ENCODE peak calls at places on chromosomes 12 and 14, in nine cellular contexts. T is fibroblast of the conjunctiva; O is stimulated activated CD4-positive, alpha-beta T cell treated with anti-CD3 and anti-CD28 coated beads, TNF-alpha, amount 100 ng/mL, for 1 hour; U is HCEC 1CT; B is mammary epithelial cell; N is T follicular helper cell; P is PC-3; K is lung; G is NCI-H748 treated with DMSO at 0.1 percent for 48 hours. C is an unnamed sample.
A peak's percentile ranks its signal among the peaks of the same experiment; 100 is the strongest.

GRCh38 chr12:71683633-71684032 is 2.2 kb upstream of the TMEM19 start:
- DNase-seq in T (no peak), O (no peak), U (no peak), B (no peak), N (no peak), P (no peak), K (no peak), G (no peak), C (no peak)

GRCh38 chr12:79662046-79662811 is 28.5 kb downstream of the PAWR start:
- DNase-seq in T (no peak), O (no peak), U (peak; percentile 15), B (no peak), N (no peak), P (no peak), K (no peak), G (no peak), C (no peak)

GRCh38 chr12:107145397-107145796 is 52.0 kb upstream of the CRY1 start:
- DNase-seq in T (no peak), O (no peak), U (no peak), B (peak; percentile 38), N (no peak), P (peak; percentile 82), K (no peak), G (no peak), C (no peak)

GRCh38 chr14:68364823-68365222 is 428.0 kb downstream of the ZFP36L1 start:
- DNase-seq in T (no peak), O (no peak), U (no peak), B (no peak), N (no peak), P (no peak), K (no peak), G (no peak), C (no peak)

GRCh38 chr14:74492413-74493342 is at the start of gene NPC2:
- DNase-seq in T (no peak), O (no peak), U (peak; percentile 21), B (no peak), N (no peak), P (peak; percentile 19), K (no peak), G (no peak), C (no peak)

GRCh38 chr12:29517265-29517664 is 19.8 kb upstream of the OVCH1 start:
- DNase-seq in T (no peak), O (no peak), U (no peak), B (no peak), N (no peak), P (peak; percentile 62), K (no peak), G (no peak), C (no peak)

GRCh38 chr12:3745152-3745551 is 7.8 kb downstream of the CRACR2A start:
- DNase-seq in T (no peak), O (no peak), U (no peak), B (no peak), N (no peak), P (no peak), K (no peak), G (no peak), C (peak; percentile 38)

GRCh38 chr12:120842595-120842994 is 61.6 kb downstream of the SPPL3 start:
- DNase-seq in T (no peak), O (no peak), U (no peak), B (no peak), N (no peak), P (no peak), K (no peak), G (no peak), C (no peak)

GRCh38 chr14:63745858-63746425 is 18.1 kb upstream of the SGPP1 start:
- DNase-seq in T (no peak), O (no peak), U (no peak), B (no peak), N (no peak), P (no peak), K (peak; percentile 33), G (no peak), C (no peak)

GRCh38 chr12:123494124-123494843 is 36.3 kb downstream of the SNRNP35 start:
- DNase-seq in T (no peak), O (no peak), U (no peak), B (no peak), N (no peak), P (no peak), K (no peak), G (no peak), C (peak; percentile 61)

C was measured in right atrium auricular region.